ENCODE peak calls at places on chromosomes 2 and 18, in six cellular contexts. X is IMR-90, Y is neuronal stem cell, R is H9, D is H1, Z is mesenchymal stem cell. M is an unnamed sample.
A peak's percentile ranks its signal among the peaks of the same experiment; 100 is the strongest.

GRCh38 chr2:108612153-108612513 is 77.9 kb downstream of the LIMS1 start:
- DNase-seq in X (peak; percentile 88), Y (no peak), R (no peak), D (no peak), Z (peak; percentile 66), M (no peak)

GRCh38 chr18:75364512-75364911 is 63.0 kb downstream of the SMIM21 start:
- DNase-seq in X (peak; percentile 4), Y (no peak), R (no peak), D (no peak), Z (peak; percentile 39), M (peak; percentile 12)

GRCh38 chr2:85804583-85804982 is 50.8 kb downstream of the ATOH8 start:
- DNase-seq in X (no peak), Y (no peak), R (no peak), D (no peak), Z (no peak), M (peak; percentile 59)

GRCh38 chr18:5546660-5547059 is 2.9 kb upstream of the EPB41L3 start:
- DNase-seq in X (peak; percentile 62), Y (peak; percentile 42), R (peak; percentile 41), D (no peak), Z (no peak), M (peak; percentile 69)

GRCh38 chr18:62498616-62499262 is 24.1 kb upstream of the ZCCHC2 start:
- DNase-seq in X (no peak), Y (no peak), R (no peak), D (no peak), Z (no peak), M (no peak)

GRCh38 chr2:161101406-161101805 is 58.8 kb upstream of the TANK start:
- DNase-seq in X (no peak), Y (no peak), R (no peak), D (no peak), Z (no peak), M (no peak)

GRCh38 chr2:3840611-3841010 is 137.2 kb downstream of the DCDC2C start:
- DNase-seq in X (no peak), Y (no peak), R (no peak), D (no peak), Z (no peak), M (no peak)

GRCh38 chr2:33765122-33765521 is 166.0 kb upstream of the FAM98A start:
- DNase-seq in X (no peak), Y (peak; percentile 41), R (peak; percentile 45), D (no peak), Z (no peak), M (no peak)

GRCh38 chr2:14255135-14255820 is 377.2 kb upstream of the LRATD1 start:
- DNase-seq in X (no peak), Y (no peak), R (peak; percentile 92), D (peak; percentile 15), Z (no peak), M (peak; percentile 7)

GRCh38 chr2:118845843-118846666 is 1.4 kb downstream of the EN1 start:
- DNase-seq in X (no peak), Y (peak; percentile 24), R (peak; percentile 32), D (no peak), Z (no peak), M (no peak)

GRCh38 chr2:151217343-151217742 is 44.3 kb downstream of the RBM43 start:
- DNase-seq in X (no peak), Y (no peak), R (no peak), D (no peak), Z (no peak), M (no peak)

GRCh38 chr2:145750074-145750473 is 1230.2 kb upstream of the ZEB2 start:
- DNase-seq in X (no peak), Y (no peak), R (no peak), D (no peak), Z (no peak), M (no peak)

GRCh38 chr2:130825231-130825971 is 11.3 kb upstream of the ARHGEF4 start:
- DNase-seq in X (no peak), Y (no peak), R (no peak), D (no peak), Z (no peak), M (no peak)

GRCh38 chr2:217743980-217744761 is 258.6 kb downstream of the TNS1 start:
- DNase-seq in X (peak; percentile 12), Y (no peak), R (no peak), D (no peak), Z (no peak), M (no peak)

GRCh38 chr2:131016826-131017596 is 76.2 kb downstream of the FAM168B start:
- DNase-seq in X (peak; percentile 72), Y (no peak), R (no peak), D (no peak), Z (no peak), M (peak; percentile 77)

GRCh38 chr2:16261791-16262190 is 321.4 kb downstream of the MYCN start:
- DNase-seq in X (no peak), Y (no peak), R (no peak), D (no peak), Z (no peak), M (no peak)

GRCh38 chr2:16259010-16259409 is 318.7 kb downstream of the MYCN start:
- DNase-seq in X (no peak), Y (no peak), R (no peak), D (no peak), Z (no peak), M (no peak)

GRCh38 chr2:16262516-16263178 is 322.3 kb downstream of the MYCN start:
- DNase-seq in X (no peak), Y (peak; percentile 78), R (no peak), D (no peak), Z (no peak), M (no peak)

GRCh38 chr2:16260041-16260440 is 319.7 kb downstream of the MYCN start:
- DNase-seq in X (no peak), Y (no peak), R (no peak), D (no peak), Z (no peak), M (no peak)

GRCh38 chr2:16261071-16261470 is 320.7 kb downstream of the MYCN start:
- DNase-seq in X (no peak), Y (no peak), R (no peak), D (no peak), Z (no peak), M (no peak)
- H4K8ac ChIP-seq in X (no peak overlapping the region), Y (no peak overlapping the region), R (no peak overlapping the region), D (no peak overlapping the region), Z (no peak overlapping the region), M (no peak overlapping the region)

DNA sequence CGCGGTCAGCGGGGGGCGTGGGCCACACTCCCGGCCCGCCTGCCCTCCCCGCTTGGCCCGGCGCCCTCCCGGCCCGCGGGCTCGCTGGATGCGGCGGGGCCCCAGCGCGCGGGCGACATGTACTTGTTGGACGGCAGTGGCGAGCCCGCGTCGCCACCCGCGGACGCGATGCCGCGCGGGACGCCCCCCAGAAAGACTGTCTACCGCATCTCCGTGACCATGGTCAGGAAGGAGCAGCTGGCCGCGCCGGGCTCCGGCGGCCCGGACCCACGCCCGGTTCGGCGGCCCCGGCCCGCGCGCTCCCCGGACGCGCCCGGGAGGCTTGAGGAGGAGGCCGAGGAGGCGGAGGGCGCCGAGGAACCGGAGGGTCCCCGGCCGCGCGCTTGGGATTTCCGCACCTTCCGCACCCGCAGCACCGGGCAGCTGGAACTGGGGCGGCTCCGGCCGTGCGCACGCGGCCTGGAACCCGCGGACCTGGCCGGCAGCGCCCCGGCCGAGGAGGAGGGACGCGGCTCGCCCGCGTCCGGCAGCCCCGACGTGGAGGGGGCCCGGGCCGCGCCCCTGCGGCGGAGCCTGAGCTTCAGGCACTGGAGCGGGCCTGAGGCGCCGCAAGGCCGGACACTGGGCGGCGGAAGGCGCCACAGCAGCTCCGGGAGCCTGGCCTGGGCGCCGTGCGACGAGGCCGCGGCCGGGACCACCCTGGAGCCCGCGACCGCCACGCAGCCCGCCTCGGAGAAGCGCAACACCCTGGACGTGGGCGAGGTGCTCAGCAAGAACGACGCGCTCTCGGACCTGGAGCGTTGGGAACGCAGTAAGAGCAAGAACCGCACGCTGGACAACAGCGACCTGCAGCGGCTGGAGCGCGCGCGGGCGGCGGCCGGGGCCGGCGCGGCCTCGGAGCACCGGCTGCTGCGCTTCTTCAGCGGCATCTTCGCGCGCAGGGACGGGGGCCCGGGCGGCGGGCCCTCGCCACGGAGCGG is 176.4 kb downstream of the AGAP1 start:
- DNase-seq in X (peak; percentile 81), Y (peak; percentile 62), R (peak; percentile 62), D (no peak), Z (peak; percentile 76), M (peak; percentile 79)
- H2AFZ ChIP-seq in X (peak overlapping the region; percentile 86), Y (peak overlapping the region; percentile 76), R (no peak overlapping the region), D (no peak overlapping the region), Z (no peak overlapping the region), M (no peak overlapping the region)

GRCh38 chr2:7703523-7704144 is 786.4 kb downstream of the RNF144A start:
- DNase-seq in X (no peak), Y (no peak), R (peak; percentile 80), D (peak; percentile 51), Z (no peak), M (no peak)

GRCh38 chr2:7703048-7703447 is 785.8 kb downstream of the RNF144A start:
- DNase-seq in X (no peak), Y (no peak), R (peak; percentile 61), D (no peak), Z (no peak), M (no peak)

GRCh38 chr2:7697052-7697451 is 779.8 kb downstream of the RNF144A start:
- DNase-seq in X (no peak), Y (no peak), R (peak; percentile 61), D (no peak), Z (no peak), M (no peak)

GRCh38 chr2:7704296-7704865 is 787.2 kb downstream of the RNF144A start:
- DNase-seq in X (no peak), Y (no peak), R (no peak), D (no peak), Z (no peak), M (no peak)

DNA sequence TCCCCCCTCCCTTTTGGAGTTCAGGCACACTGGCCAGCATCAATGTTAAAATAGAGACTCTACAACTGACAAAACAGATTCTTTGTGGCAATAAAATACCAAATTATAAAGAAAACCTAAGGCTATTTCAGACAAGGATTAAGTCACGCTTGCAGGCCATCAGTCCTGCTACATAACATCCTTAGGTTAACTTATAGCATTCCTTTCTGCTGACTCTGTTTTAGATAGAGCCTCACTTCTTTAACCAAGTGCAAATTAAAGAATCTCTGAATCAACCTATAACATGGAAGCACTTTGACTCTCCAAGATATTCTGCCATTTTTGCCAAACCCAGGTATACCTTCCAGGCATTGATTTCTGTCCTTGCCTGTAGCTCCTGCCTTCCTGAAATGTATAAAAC is 784.6 kb downstream of the RNF144A start:
- DNase-seq in X (no peak), Y (no peak), R (no peak), D (no peak), Z (no peak), M (no peak)
- H4K8ac ChIP-seq in X (no peak overlapping the region), Y (no peak overlapping the region), R (no peak overlapping the region), D (no peak overlapping the region), Z (no peak overlapping the region), M (no peak overlapping the region)

DNA sequence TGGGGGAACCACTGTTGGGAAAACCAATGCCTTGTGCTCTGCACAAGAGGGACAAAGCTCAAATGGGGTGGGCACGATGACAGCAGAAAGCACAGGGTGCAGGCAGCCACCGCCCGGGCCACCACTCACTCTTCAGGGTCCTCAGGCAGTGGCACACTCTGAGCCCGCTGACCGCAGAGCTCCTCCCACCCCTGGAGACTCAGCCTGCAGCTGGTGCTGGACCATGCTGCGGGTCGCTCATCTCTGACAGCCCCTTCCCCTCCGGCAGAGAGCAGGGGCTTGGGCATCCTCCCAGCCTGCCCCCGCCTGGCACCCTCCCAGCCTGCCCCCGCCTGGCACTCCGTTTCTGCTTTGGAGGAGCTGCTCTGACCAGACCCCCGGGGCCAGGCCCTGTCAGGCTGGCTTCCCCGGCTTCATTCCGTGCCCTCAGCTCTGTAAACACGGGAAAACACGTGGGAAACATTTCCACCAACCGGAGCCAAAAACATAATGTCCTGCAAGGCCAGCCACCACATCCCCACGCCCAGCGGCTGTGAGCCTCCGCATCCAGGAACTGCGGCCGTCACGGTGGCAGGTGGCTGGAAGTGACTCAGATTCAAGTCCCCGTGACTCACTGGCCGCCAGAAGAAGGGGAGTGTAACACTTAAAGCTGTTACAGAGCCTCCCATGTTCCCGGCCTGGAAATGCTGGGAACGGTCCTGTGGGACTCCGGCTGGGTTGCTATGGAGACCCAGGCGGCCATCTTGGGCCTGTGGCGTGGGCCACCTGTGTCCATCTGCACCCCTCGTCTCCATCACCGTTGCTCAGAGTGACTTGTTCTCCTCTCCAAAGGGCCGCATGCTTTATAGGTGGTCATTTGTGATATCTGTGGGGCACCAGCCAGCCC is 6.8 kb upstream of the SNED1 start:
- DNase-seq in X (peak; percentile 97), Y (no peak), R (peak; percentile 42), D (no peak), Z (peak; percentile 97), M (peak; percentile 71)
- H2AFZ ChIP-seq in X (peak overlapping the region; percentile 92), Y (peak overlapping the region; percentile 82), R (no peak overlapping the region), D (no peak overlapping the region), Z (peak overlapping the region; percentile 60), M (no peak overlapping the region)